ENCODE peak calls at places on chromosome 17, in four cellular contexts. One of them, this sample, is unnamed.

GRCh38 chr17:39235555-39236221 is 9.9 kb upstream of the STAC2 start:
- DNase-seq in activated CD4-positive, alpha-beta T cell treated with anti-CD3 and anti-CD28 coated beads, Interleukin-2, amount 50 U/mL, for 24 hours: no peak
- DNase-seq in HCT116: peak
- DNase-seq in tibial artery: peak
- DNase-seq in this sample: peak

GRCh38 chr17:45111838-45112237 is 20.5 kb downstream of the PLCD3 start:
- DNase-seq in tibial artery: no peak
- DNase-seq in activated CD4-positive, alpha-beta T cell treated with anti-CD3 and anti-CD28 coated beads, Interleukin-2, amount 50 U/mL, for 24 hours: no peak
- DNase-seq in HCT116: no peak
- DNase-seq in this sample: no peak

GRCh38 chr17:2157081-2157480 is 102.2 kb downstream of the HIC1 start:
- DNase-seq in tibial artery: peak
- DNase-seq in HCT116: no peak
- DNase-seq in activated CD4-positive, alpha-beta T cell treated with anti-CD3 and anti-CD28 coated beads, Interleukin-2, amount 50 U/mL, for 24 hours: no peak
- DNase-seq in this sample: no peak

GRCh38 chr17:63399316-63399715 is 46.8 kb downstream of the CYB561 start:
- DNase-seq in activated CD4-positive, alpha-beta T cell treated with anti-CD3 and anti-CD28 coated beads, Interleukin-2, amount 50 U/mL, for 24 hours: no peak
- DNase-seq in tibial artery: no peak
- DNase-seq in HCT116: no peak
- DNase-seq in this sample: no peak

GRCh38 chr17:29149431-29150064 is 30.6 kb downstream of the MYO18A start:
- DNase-seq in tibial artery: peak
- DNase-seq in HCT116: no peak
- DNase-seq in activated CD4-positive, alpha-beta T cell treated with anti-CD3 and anti-CD28 coated beads, Interleukin-2, amount 50 U/mL, for 24 hours: no peak
- DNase-seq in this sample: no peak

GRCh38 chr17:68449021-68449739 is 8.1 kb downstream of the WIPI1 start:
- DNase-seq in tibial artery: peak
- DNase-seq in activated CD4-positive, alpha-beta T cell treated with anti-CD3 and anti-CD28 coated beads, Interleukin-2, amount 50 U/mL, for 24 hours: no peak
- DNase-seq in HCT116: no peak
- DNase-seq in this sample: no peak

GRCh38 chr17:7421186-7421585 is 1.1 kb downstream of the SPEM1 start:
- DNase-seq in tibial artery: no peak
- DNase-seq in HCT116: no peak
- DNase-seq in activated CD4-positive, alpha-beta T cell treated with anti-CD3 and anti-CD28 coated beads, Interleukin-2, amount 50 U/mL, for 24 hours: no peak
- DNase-seq in this sample: no peak

GRCh38 chr17:39099686-39100293 is 51.6 kb downstream of the PLXDC1 start:
- DNase-seq in activated CD4-positive, alpha-beta T cell treated with anti-CD3 and anti-CD28 coated beads, Interleukin-2, amount 50 U/mL, for 24 hours: no peak
- DNase-seq in tibial artery: no peak
- DNase-seq in HCT116: no peak
- DNase-seq in this sample: no peak

GRCh38 chr17:40321502-40322416 is 12.8 kb downstream of the RARA start:
- DNase-seq in activated CD4-positive, alpha-beta T cell treated with anti-CD3 and anti-CD28 coated beads, Interleukin-2, amount 50 U/mL, for 24 hours: no peak
- DNase-seq in HCT116: no peak
- DNase-seq in tibial artery: peak
- DNase-seq in this sample: no peak

GRCh38 chr17:42132941-42133340 is 10.3 kb downstream of the HSPB9 start:
- DNase-seq in tibial artery: peak
- DNase-seq in HCT116: no peak
- DNase-seq in activated CD4-positive, alpha-beta T cell treated with anti-CD3 and anti-CD28 coated beads, Interleukin-2, amount 50 U/mL, for 24 hours: no peak
- DNase-seq in this sample: no peak

GRCh38 chr17:2034806-2035548 is 5.0 kb downstream of the DPH1 start:
- DNase-seq in tibial artery: no peak
- DNase-seq in HCT116: no peak
- DNase-seq in activated CD4-positive, alpha-beta T cell treated with anti-CD3 and anti-CD28 coated beads, Interleukin-2, amount 50 U/mL, for 24 hours: no peak
- DNase-seq in this sample: no peak

GRCh38 chr17:62627904-62628603 is 584 bp downstream of the MRC2 start:
- DNase-seq in HCT116: no peak
- DNase-seq in activated CD4-positive, alpha-beta T cell treated with anti-CD3 and anti-CD28 coated beads, Interleukin-2, amount 50 U/mL, for 24 hours: peak
- DNase-seq in tibial artery: peak
- DNase-seq in this sample: no peak

GRCh38 chr17:66412857-66413563 is 110.6 kb downstream of the PRKCA start:
- DNase-seq in activated CD4-positive, alpha-beta T cell treated with anti-CD3 and anti-CD28 coated beads, Interleukin-2, amount 50 U/mL, for 24 hours: no peak
- DNase-seq in HCT116: no peak
- DNase-seq in tibial artery: no peak
- DNase-seq in this sample: no peak

GRCh38 chr17:60743812-60744211 is 66.2 kb downstream of the BCAS3 start:
- DNase-seq in tibial artery: no peak
- DNase-seq in activated CD4-positive, alpha-beta T cell treated with anti-CD3 and anti-CD28 coated beads, Interleukin-2, amount 50 U/mL, for 24 hours: no peak
- DNase-seq in HCT116: peak
- DNase-seq in this sample: no peak

GRCh38 chr17:17784599-17785264 is 52.1 kb downstream of the SREBF1 start:
- DNase-seq in activated CD4-positive, alpha-beta T cell treated with anti-CD3 and anti-CD28 coated beads, Interleukin-2, amount 50 U/mL, for 24 hours: no peak
- DNase-seq in HCT116: no peak
- DNase-seq in tibial artery: no peak
- DNase-seq in this sample: peak

GRCh38 chr17:19024101-19025078 is 19.8 kb upstream of the FAM83G start:
- DNase-seq in activated CD4-positive, alpha-beta T cell treated with anti-CD3 and anti-CD28 coated beads, Interleukin-2, amount 50 U/mL, for 24 hours: no peak
- DNase-seq in HCT116: no peak
- DNase-seq in tibial artery: peak
- DNase-seq in this sample: no peak

GRCh38 chr17:2697611-2698162 is 13.9 kb downstream of the CLUH start:
- DNase-seq in activated CD4-positive, alpha-beta T cell treated with anti-CD3 and anti-CD28 coated beads, Interleukin-2, amount 50 U/mL, for 24 hours: no peak
- DNase-seq in HCT116: no peak
- DNase-seq in tibial artery: peak
- DNase-seq in this sample: no peak

GRCh38 chr17:77356690-77357201 is 216.0 kb downstream of the SEC14L1 start:
- DNase-seq in HCT116: no peak
- DNase-seq in activated CD4-positive, alpha-beta T cell treated with anti-CD3 and anti-CD28 coated beads, Interleukin-2, amount 50 U/mL, for 24 hours: no peak
- DNase-seq in tibial artery: no peak
- DNase-seq in this sample: peak

GRCh38 chr17:79038545-79039135 is 14.7 kb downstream of the C1QTNF1 start:
- DNase-seq in activated CD4-positive, alpha-beta T cell treated with anti-CD3 and anti-CD28 coated beads, Interleukin-2, amount 50 U/mL, for 24 hours: no peak
- DNase-seq in tibial artery: peak
- DNase-seq in HCT116: no peak
- DNase-seq in this sample: no peak

GRCh38 chr17:16288860-16289571 is 64.3 kb downstream of the CENPV start:
- DNase-seq in HCT116: no peak
- DNase-seq in activated CD4-positive, alpha-beta T cell treated with anti-CD3 and anti-CD28 coated beads, Interleukin-2, amount 50 U/mL, for 24 hours: no peak
- DNase-seq in tibial artery: no peak
- DNase-seq in this sample: no peak

GRCh38 chr17:57794841-57795240 is 49.7 kb upstream of the CCDC182 start:
- DNase-seq in tibial artery: no peak
- DNase-seq in HCT116: no peak
- DNase-seq in activated CD4-positive, alpha-beta T cell treated with anti-CD3 and anti-CD28 coated beads, Interleukin-2, amount 50 U/mL, for 24 hours: no peak
- DNase-seq in this sample: no peak

GRCh38 chr17:40158438-40158837 is 18.1 kb downstream of the CASC3 start:
- DNase-seq in activated CD4-positive, alpha-beta T cell treated with anti-CD3 and anti-CD28 coated beads, Interleukin-2, amount 50 U/mL, for 24 hours: no peak
- DNase-seq in HCT116: no peak
- DNase-seq in tibial artery: no peak
- DNase-seq in this sample: no peak

GRCh38 chr17:56708220-56708567 is 114.7 kb downstream of the NOG start:
- DNase-seq in activated CD4-positive, alpha-beta T cell treated with anti-CD3 and anti-CD28 coated beads, Interleukin-2, amount 50 U/mL, for 24 hours: no peak
- DNase-seq in HCT116: no peak
- DNase-seq in tibial artery: no peak
- DNase-seq in this sample: no peak

GRCh38 chr17:55897301-55897700 is 146.4 kb downstream of the PCTP start:
- DNase-seq in tibial artery: no peak
- DNase-seq in HCT116: no peak
- DNase-seq in activated CD4-positive, alpha-beta T cell treated with anti-CD3 and anti-CD28 coated beads, Interleukin-2, amount 50 U/mL, for 24 hours: no peak
- DNase-seq in this sample: no peak

GRCh38 chr17:82881900-82882714 is 42.3 kb upstream of the ZNF750 start:
- DNase-seq in HCT116: no peak
- DNase-seq in tibial artery: peak
- DNase-seq in activated CD4-positive, alpha-beta T cell treated with anti-CD3 and anti-CD28 coated beads, Interleukin-2, amount 50 U/mL, for 24 hours: no peak
- DNase-seq in this sample: peak

GRCh38 chr17:57033296-57033695 is 51.8 kb upstream of the AKAP1 start:
- DNase-seq in HCT116: no peak
- DNase-seq in tibial artery: peak
- DNase-seq in activated CD4-positive, alpha-beta T cell treated with anti-CD3 and anti-CD28 coated beads, Interleukin-2, amount 50 U/mL, for 24 hours: no peak
- DNase-seq in this sample: no peak

GRCh38 chr17:29570521-29570920 is 2.0 kb downstream of the TP53I13 start:
- DNase-seq in tibial artery: peak
- DNase-seq in activated CD4-positive, alpha-beta T cell treated with anti-CD3 and anti-CD28 coated beads, Interleukin-2, amount 50 U/mL, for 24 hours: no peak
- DNase-seq in HCT116: no peak
- DNase-seq in this sample: no peak

GRCh38 chr17:16148596-16148995 is 66.7 kb downstream of the NCOR1 start:
- DNase-seq in HCT116: no peak
- DNase-seq in activated CD4-positive, alpha-beta T cell treated with anti-CD3 and anti-CD28 coated beads, Interleukin-2, amount 50 U/mL, for 24 hours: no peak
- DNase-seq in tibial artery: no peak
- DNase-seq in this sample: no peak

GRCh38 chr17:82062076-82062983 is 3.3 kb downstream of the DUS1L start:
- DNase-seq in tibial artery: no peak
- DNase-seq in HCT116: no peak
- DNase-seq in activated CD4-positive, alpha-beta T cell treated with anti-CD3 and anti-CD28 coated beads, Interleukin-2, amount 50 U/mL, for 24 hours: no peak
- DNase-seq in this sample: no peak

GRCh38 chr17:74386397-74386796 is 19.1 kb downstream of the GPR142 start:
- DNase-seq in activated CD4-positive, alpha-beta T cell treated with anti-CD3 and anti-CD28 coated beads, Interleukin-2, amount 50 U/mL, for 24 hours: no peak
- DNase-seq in tibial artery: no peak
- DNase-seq in HCT116: no peak
- DNase-seq in this sample: no peak

GRCh38 chr17:27927781-27928180 is 34.6 kb upstream of the LYRM9 start:
- DNase-seq in tibial artery: no peak
- DNase-seq in activated CD4-positive, alpha-beta T cell treated with anti-CD3 and anti-CD28 coated beads, Interleukin-2, amount 50 U/mL, for 24 hours: no peak
- DNase-seq in HCT116: no peak
- DNase-seq in this sample: no peak

GRCh38 chr17:44518032-44518431 is 14.8 kb upstream of the GPATCH8 start:
- DNase-seq in activated CD4-positive, alpha-beta T cell treated with anti-CD3 and anti-CD28 coated beads, Interleukin-2, amount 50 U/mL, for 24 hours: no peak
- DNase-seq in tibial artery: no peak
- DNase-seq in HCT116: no peak
- DNase-seq in this sample: no peak

GRCh38 chr17:49193513-49194296 is 16.7 kb downstream of the GNGT2 start:
- DNase-seq in HCT116: peak
- DNase-seq in activated CD4-positive, alpha-beta T cell treated with anti-CD3 and anti-CD28 coated beads, Interleukin-2, amount 50 U/mL, for 24 hours: no peak
- DNase-seq in tibial artery: peak
- DNase-seq in this sample: peak

GRCh38 chr17:47325176-47325575 is 1.4 kb downstream of the EFCAB13 start:
- DNase-seq in activated CD4-positive, alpha-beta T cell treated with anti-CD3 and anti-CD28 coated beads, Interleukin-2, amount 50 U/mL, for 24 hours: no peak
- DNase-seq in HCT116: no peak
- DNase-seq in tibial artery: no peak
- DNase-seq in this sample: no peak

GRCh38 chr17:2138318-2138717 is 83.4 kb downstream of the HIC1 start:
- DNase-seq in activated CD4-positive, alpha-beta T cell treated with anti-CD3 and anti-CD28 coated beads, Interleukin-2, amount 50 U/mL, for 24 hours: no peak
- DNase-seq in tibial artery: no peak
- DNase-seq in HCT116: no peak
- DNase-seq in this sample: no peak

GRCh38 chr17:49249890-49250522 is 19.4 kb upstream of the PHOSPHO1 start:
- DNase-seq in activated CD4-positive, alpha-beta T cell treated with anti-CD3 and anti-CD28 coated beads, Interleukin-2, amount 50 U/mL, for 24 hours: no peak
- DNase-seq in HCT116: no peak
- DNase-seq in tibial artery: no peak
- DNase-seq in this sample: no peak

GRCh38 chr17:48799069-48799710 is 17.8 kb downstream of the TTLL6 start:
- DNase-seq in tibial artery: no peak
- DNase-seq in activated CD4-positive, alpha-beta T cell treated with anti-CD3 and anti-CD28 coated beads, Interleukin-2, amount 50 U/mL, for 24 hours: no peak
- DNase-seq in HCT116: no peak
- DNase-seq in this sample: no peak

GRCh38 chr17:82153745-82154375 is 55.8 kb upstream of the FASN start:
- DNase-seq in activated CD4-positive, alpha-beta T cell treated with anti-CD3 and anti-CD28 coated beads, Interleukin-2, amount 50 U/mL, for 24 hours: peak
- DNase-seq in HCT116: peak
- DNase-seq in tibial artery: peak
- DNase-seq in this sample: peak

GRCh38 chr17:21134559-21134958 is 7.8 kb downstream of the DHRS7B start:
- DNase-seq in activated CD4-positive, alpha-beta T cell treated with anti-CD3 and anti-CD28 coated beads, Interleukin-2, amount 50 U/mL, for 24 hours: no peak
- DNase-seq in HCT116: no peak
- DNase-seq in tibial artery: no peak
- DNase-seq in this sample: no peak